ENCODE peak calls at places on chromosomes 7 and 10, in four cellular contexts. Z, B, D and U are unnamed samples.

GRCh38 chr10:114303556-114303955 is 64.5 kb downstream of the VWA2 start:
- DNase-seq in Z (no peak), B (no peak), D (no peak), U (no peak)

GRCh38 chr7:128405345-128406146 is 4.2 kb downstream of the IMPDH1 start:
- DNase-seq in Z (peak), B (peak), D (no peak), U (peak)

GRCh38 chr10:47164800-47165128 is 135.2 kb upstream of the GDF10 start:
- DNase-seq in Z (peak), B (no peak), D (no peak), U (no peak)

GRCh38 chr10:104641150-104642000 is at the start of gene SORCS3:
- DNase-seq in Z (peak), B (no peak), D (no peak), U (no peak)

GRCh38 chr7:26131056-26131589 is 20.9 kb upstream of the NFE2L3 start:
- DNase-seq in Z (no peak), B (no peak), D (no peak), U (no peak)

GRCh38 chr10:124888262-124888661 is 53.7 kb upstream of the ZRANB1 start:
- DNase-seq in Z (no peak), B (no peak), D (no peak), U (no peak)

GRCh38 chr10:34507217-34507616 is 307.9 kb downstream of the PARD3 start:
- DNase-seq in Z (no peak), B (peak), D (no peak), U (no peak)

GRCh38 chr7:157654350-157654749 is 317.5 kb downstream of the DNAJB6 start:
- DNase-seq in Z (no peak), B (no peak), D (no peak), U (no peak)

GRCh38 chr10:48550071-48550691 is 54.7 kb downstream of the ARHGAP22 start:
- DNase-seq in Z (no peak), B (no peak), D (no peak), U (no peak)

GRCh38 chr7:17462059-17462695 is 163.7 kb downstream of the AHR start:
- DNase-seq in Z (peak), B (no peak), D (no peak), U (no peak)

GRCh38 chr7:22357311-22358175 is 589 bp upstream of the RAPGEF5 start:
- DNase-seq in Z (peak), B (peak), D (peak), U (peak)

GRCh38 chr7:80324032-80324431 is 187.8 kb downstream of the GNAT3 start:
- DNase-seq in Z (peak), B (no peak), D (no peak), U (no peak)

GRCh38 chr10:66572700-66573099 is 353.1 kb upstream of the LRRTM3 start:
- DNase-seq in Z (no peak), B (no peak), D (no peak), U (no peak)